ENCODE peak calls at places on chromosomes 5 and 9, in six cellular contexts. O is SK-N-SH, S is tibial artery, C is right lobe of liver, I is fibroblast of lung, E is K562. V is an unnamed sample.

GRCh38 chr5:72752909-72753308 is 63.6 kb upstream of the TNPO1 start:
- DNase-seq in O (peak; percentile 49), S (no peak), C (no peak), I (no peak), E (no peak), V (no peak)

GRCh38 chr9:15942806-15943424 is 390.1 kb downstream of the CCDC171 start:
- DNase-seq in O (no peak), S (no peak), C (no peak), I (peak; percentile 42), E (no peak), V (no peak)

GRCh38 chr5:107538331-107539162 is 132.2 kb downstream of the EFNA5 start:
- DNase-seq in O (no peak), S (no peak), C (no peak), I (no peak), E (no peak), V (no peak)

GRCh38 chr9:99049228-99049627 is 55.7 kb upstream of the TGFBR1 start:
- DNase-seq in O (no peak), S (no peak), C (no peak), I (no peak), E (no peak), V (no peak)

GRCh38 chr5:172405708-172406107 is 48.6 kb downstream of the SH3PXD2B start:
- DNase-seq in O (no peak), S (no peak), C (no peak), I (no peak), E (no peak), V (no peak)

GRCh38 chr5:125491986-125492385 is 745.5 kb upstream of the ZNF608 start:
- DNase-seq in O (no peak), S (no peak), C (no peak), I (no peak), E (no peak), V (no peak)

GRCh38 chr9:112120471-112120925 is 54.6 kb downstream of the SUSD1 start:
- DNase-seq in O (no peak), S (no peak), C (no peak), I (no peak), E (no peak), V (no peak)

GRCh38 chr5:1021136-1021968 is 12.8 kb downstream of the NKD2 start:
- DNase-seq in O (peak; percentile 38), S (no peak), C (no peak), I (no peak), E (no peak), V (no peak)

GRCh38 chr9:134670042-134670525 is 28.5 kb downstream of the COL5A1 start:
- DNase-seq in O (no peak), S (peak; percentile 44), C (no peak), I (peak; percentile 82), E (no peak), V (no peak)

DNA sequence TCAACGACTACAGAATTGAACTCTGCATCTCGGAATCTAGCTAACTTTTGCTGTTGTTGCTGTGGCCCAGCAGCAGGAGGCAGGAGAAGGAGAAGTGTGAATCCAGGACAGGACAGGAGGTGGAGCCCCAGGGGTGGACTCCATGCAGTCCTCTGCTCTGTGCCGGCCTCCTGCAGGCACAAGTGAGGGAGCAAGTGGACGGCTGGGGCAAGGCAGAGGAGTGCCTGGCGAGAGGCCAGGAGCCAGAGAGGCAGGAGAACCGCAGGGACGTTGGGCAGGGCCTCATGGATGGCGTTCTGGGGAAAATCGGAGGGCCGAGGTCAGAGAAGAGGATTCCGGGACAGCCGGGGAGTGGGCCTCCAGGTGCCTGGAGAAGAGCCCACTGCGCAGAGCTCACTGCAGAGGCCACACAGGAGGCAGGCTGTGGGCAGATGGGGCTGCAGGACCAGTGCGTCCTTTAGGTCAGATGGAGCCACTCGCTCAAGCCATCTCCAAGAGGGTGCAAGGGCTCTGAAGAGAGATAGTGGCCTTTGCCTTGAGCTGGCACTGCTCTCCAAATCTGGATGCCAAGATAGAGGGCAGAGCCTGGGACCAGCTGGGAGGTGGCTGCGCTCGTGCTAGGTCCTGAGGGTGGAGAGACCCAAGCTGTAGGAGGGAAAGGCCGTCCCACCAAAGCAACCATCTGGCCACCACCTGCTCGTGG is 214.0 kb downstream of the FANCC start:
- DNase-seq in O (peak; percentile 71), S (no peak), C (no peak), I (peak; percentile 33), E (no peak), V (no peak)
- TF ChIP-seq CTCF in O (no peak), S (no peak), C (no peak), I (no peak), E (peak; percentile 94), V (no peak)

GRCh38 chr5:134889335-134889734 is 15.2 kb downstream of the TXNDC15 start:
- DNase-seq in O (no peak), S (no peak), C (no peak), I (no peak), E (no peak), V (no peak)

GRCh38 chr5:134891473-134891872 is 13.5 kb upstream of the PCBD2 start:
- DNase-seq in O (no peak), S (no peak), C (no peak), I (no peak), E (no peak), V (no peak)

GRCh38 chr5:134892282-134892681 is 12.6 kb upstream of the PCBD2 start:
- DNase-seq in O (no peak), S (no peak), C (no peak), I (no peak), E (no peak), V (no peak)

GRCh38 chr5:134893748-134894505 is 11.0 kb upstream of the PCBD2 start:
- DNase-seq in O (no peak), S (no peak), C (no peak), I (no peak), E (no peak), V (no peak)

DNA sequence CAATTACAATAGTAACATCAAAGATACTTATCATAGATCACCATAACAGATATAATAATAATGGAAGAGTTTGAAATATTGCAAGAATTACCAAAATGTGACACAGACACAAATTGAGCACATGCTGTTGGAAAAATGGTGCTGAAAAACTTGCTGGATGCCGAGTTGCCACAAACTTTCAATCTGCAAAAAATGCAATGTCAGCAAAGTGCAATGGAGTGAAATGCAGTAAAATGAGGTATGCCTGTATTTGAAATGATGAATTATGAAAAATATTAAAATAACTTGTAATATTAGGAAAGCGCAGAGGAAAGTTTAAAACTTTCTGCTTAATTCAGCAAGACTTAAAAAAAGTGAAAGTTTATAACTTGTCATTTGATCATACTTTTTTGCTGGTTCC is 12.0 kb upstream of the PCBD2 start:
- DNase-seq in O (no peak), S (no peak), C (no peak), I (no peak), E (no peak), V (no peak)
- H3K36me3 ChIP-seq in O (peaks cover 29% of the 10 kb centered on the region), S (peaks cover 82% of the 10 kb centered on the region), C (no peaks in the 10 kb centered on the region), I (no peaks in the 10 kb centered on the region), E (no peaks in the 10 kb centered on the region), V (peaks cover 23% of the 10 kb centered on the region)

GRCh38 chr5:15727375-15727774 is 227.4 kb downstream of the FBXL7 start:
- DNase-seq in O (no peak), S (no peak), C (no peak), I (no peak), E (no peak), V (no peak)
- H3K9me3 ChIP-seq in O (peaks cover 30% of the 10 kb centered on the region), S (peaks cover 29% of the 10 kb centered on the region), C (no peaks in the 10 kb centered on the region), I (no peaks in the 10 kb centered on the region), E (no peaks in the 10 kb centered on the region), V (peaks cover 46% of the 10 kb centered on the region)

DNA sequence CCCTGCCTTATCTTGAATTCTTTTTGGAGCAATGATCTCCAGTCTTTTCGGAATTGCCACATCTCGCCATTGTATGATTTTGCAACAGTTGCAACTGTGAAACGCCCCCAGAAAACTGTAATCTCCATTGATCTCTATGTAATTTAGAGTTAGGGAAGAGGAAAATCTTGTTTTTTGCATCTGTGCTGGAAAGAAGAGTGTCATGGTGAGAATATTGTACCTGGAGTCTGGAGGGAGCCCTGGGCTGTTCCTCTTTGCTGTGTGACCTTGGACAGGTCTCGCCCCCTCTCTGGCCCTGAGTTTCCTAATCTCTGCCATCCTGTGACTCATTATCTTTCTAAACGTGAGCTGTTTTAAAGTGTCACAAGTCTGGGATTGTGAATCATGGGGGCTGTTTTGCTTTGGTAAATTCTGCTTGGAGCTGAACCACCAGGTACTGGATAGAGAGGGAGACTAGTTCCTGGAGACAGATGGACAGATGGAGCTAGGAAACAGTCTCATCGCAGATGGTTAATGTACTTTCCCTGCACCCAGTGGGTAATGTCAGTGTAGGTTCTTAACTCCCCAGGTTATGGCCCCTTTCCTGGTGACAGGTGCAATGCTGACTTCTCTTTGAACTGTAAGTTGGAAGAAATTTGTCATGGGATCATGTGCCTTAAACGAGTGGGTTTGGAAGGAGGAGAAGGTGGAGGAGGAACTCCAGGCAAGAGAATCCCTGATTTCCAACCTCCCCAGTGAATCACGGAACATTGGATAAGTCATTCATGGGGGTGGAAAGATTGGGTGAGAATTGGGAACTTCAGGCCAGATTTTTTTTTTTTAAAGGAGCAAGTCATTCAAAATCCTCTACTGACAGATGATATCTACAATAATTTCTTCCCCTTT is 19.6 kb downstream of the PPARGC1B start:
- DNase-seq in O (no peak), S (no peak), C (no peak), I (no peak), E (no peak), V (no peak)
- TF ChIP-seq CTCF in O (no peak), S (no peak), C (no peak), I (no peak), E (no peak), V (no peak)

V was measured in ascending aorta.